ENCODE peak calls at places on chromosomes 7 and 10, in seven cellular contexts. Z, O, L, C, H, N and J are unnamed samples.
A peak's percentile ranks its signal among the peaks of the same experiment; 100 is the strongest.

GRCh38 chr10:7795605-7796004 is 7.6 kb downstream of the ATP5F1C start:
- DNase-seq in Z (no peak), O (no peak), L (no peak), C (no peak), H (no peak), N (no peak), J (no peak)

GRCh38 chr7:8277394-8277982 is 15.5 kb upstream of the ICA1 start:
- DNase-seq in Z (no peak), O (no peak), L (no peak), C (no peak), H (no peak), N (peak; percentile 30), J (no peak)

GRCh38 chr7:28149291-28150101 is 31.1 kb downstream of the JAZF1 start:
- DNase-seq in Z (no peak), O (no peak), L (no peak), C (no peak), H (no peak), N (no peak), J (no peak)

GRCh38 chr7:28957822-28958234 is 302 bp downstream of the TRIL start:
- DNase-seq in Z (no peak), O (no peak), L (no peak), C (peak; percentile 32), H (no peak), N (peak; percentile 10), J (no peak)

GRCh38 chr7:140189917-140190316 is 13.1 kb upstream of the KDM7A start:
- DNase-seq in Z (no peak), O (no peak), L (no peak), C (no peak), H (no peak), N (no peak), J (no peak)

GRCh38 chr7:32241636-32242035 is 171.4 kb upstream of the PDE1C start:
- DNase-seq in Z (no peak), O (no peak), L (no peak), C (no peak), H (no peak), N (no peak), J (no peak)

GRCh38 chr10:55215699-55216098 is 414.7 kb upstream of the PCDH15 start:
- DNase-seq in Z (no peak), O (no peak), L (no peak), C (no peak), H (no peak), N (no peak), J (no peak)

GRCh38 chr10:20302033-20302432 is 485.8 kb downstream of the PLXDC2 start:
- DNase-seq in Z (no peak), O (no peak), L (no peak), C (no peak), H (no peak), N (peak; percentile 2), J (no peak)

GRCh38 chr10:60662917-60663614 is 115.2 kb upstream of the CDK1 start:
- DNase-seq in Z (no peak), O (no peak), L (no peak), C (no peak), H (no peak), N (peak; percentile 45), J (no peak)

GRCh38 chr7:16078076-16078952 is 343.0 kb downstream of the CRPPA start:
- DNase-seq in Z (peak; percentile 2), O (no peak), L (no peak), C (peak; percentile 47), H (no peak), N (peak; percentile 76), J (no peak)

GRCh38 chr7:149718730-149719049 is 54.7 kb downstream of the ZNF467 start:
- DNase-seq in Z (no peak), O (no peak), L (no peak), C (no peak), H (no peak), N (no peak), J (no peak)

GRCh38 chr10:70858759-70859158 is 29.6 kb downstream of the PCBD1 start:
- DNase-seq in Z (no peak), O (no peak), L (no peak), C (no peak), H (no peak), N (no peak), J (no peak)